ENCODE peak calls at places on chromosomes 4 and X, in seven cellular contexts. S is stimulated activated CD8-positive, alpha-beta memory T cell treated with anti-CD3 and anti-CD28 coated beads, Interleukin-4, amount 100 ng/mL, for 1 hour; M is OCI-LY7; R is activated naive CD8-positive, alpha-beta T cell treated with anti-CD3 and anti-CD28 coated beads, Interleukin-2, amount 50 U/mL, for 24 hours; W is foreskin melanocyte; F is AG09319; J is glutamatergic neuron. L is an unnamed sample.

GRCh38 chr4:147349199-147349598 is 131.7 kb upstream of the EDNRA start:
- DNase-seq in S (no peak), M (no peak), R (no peak), W (no peak), F (no peak), J (no peak), L (no peak)

GRCh38 chr4:38287090-38287843 is 327.1 kb downstream of the PTTG2 start:
- DNase-seq in S (no peak), M (no peak), R (no peak), W (no peak), F (no peak), J (no peak), L (no peak)

GRCh38 chrX:112800901-112801775 is 39.5 kb downstream of the AMOT start:
- DNase-seq in S (no peak), M (no peak), R (no peak), W (peak; percentile 40), F (no peak), J (no peak), L (no peak)

GRCh38 chrX:9122504-9123245 is 88.7 kb upstream of the FAM9B start:
- DNase-seq in S (no peak), M (no peak), R (no peak), W (peak; percentile 22), F (no peak), J (no peak), L (no peak)

GRCh38 chr4:185142911-185143595 is at the start of gene SLC25A4:
- DNase-seq in S (peak; percentile 78), M (peak; percentile 93), R (peak; percentile 92), W (peak; percentile 68), F (peak; percentile 32), J (peak; percentile 95), L (peak; percentile 22)

GRCh38 chr4:2412534-2412884 is 5.9 kb downstream of the ZFYVE28 start:
- DNase-seq in S (peak; percentile 41), M (peak; percentile 20), R (peak; percentile 50), W (no peak), F (no peak), J (no peak), L (no peak)

GRCh38 chrX:38220936-38221386 is 290 bp upstream of the SRPX start:
- DNase-seq in S (no peak), M (no peak), R (no peak), W (peak; percentile 58), F (no peak), J (no peak), L (no peak)

GRCh38 chr4:79863333-79863732 is 209.7 kb downstream of the ANTXR2 start:
- DNase-seq in S (no peak), M (no peak), R (no peak), W (no peak), F (no peak), J (no peak), L (no peak)

GRCh38 chr4:177393236-177393635 is 49.0 kb downstream of the AGA start:
- DNase-seq in S (no peak), M (no peak), R (peak; percentile 10), W (no peak), F (no peak), J (no peak), L (no peak)

GRCh38 chr4:140756292-140757219 is at the start of gene TBC1D9:
- DNase-seq in S (no peak), M (peak; percentile 75), R (peak; percentile 21), W (peak; percentile 65), F (no peak), J (peak; percentile 79), L (peak; percentile 34)

GRCh38 chr4:125021189-125021588 is 293.6 kb upstream of the FAT4 start:
- DNase-seq in S (no peak), M (no peak), R (no peak), W (no peak), F (no peak), J (no peak), L (no peak)

GRCh38 chrX:14923761-14924160 is 50.5 kb downstream of the MOSPD2 start:
- DNase-seq in S (no peak), M (no peak), R (no peak), W (no peak), F (no peak), J (no peak), L (no peak)

GRCh38 chr4:54586343-54586953 is 71.3 kb upstream of the KIT start:
- DNase-seq in S (no peak), M (no peak), R (no peak), W (peak; percentile 89), F (no peak), J (no peak), L (no peak)

GRCh38 chrX:49058794-49059193 is at the start of gene CCDC120:
- DNase-seq in S (no peak), M (no peak), R (no peak), W (no peak), F (no peak), J (no peak), L (no peak)

GRCh38 chr4:113153529-113154101 is 104.2 kb downstream of the ANK2 start:
- DNase-seq in S (no peak), M (no peak), R (no peak), W (no peak), F (no peak), J (no peak), L (no peak)

GRCh38 chr4:151324449-151325319 is 721 bp downstream of the SH3D19 start:
- DNase-seq in S (no peak), M (no peak), R (peak; percentile 33), W (no peak), F (no peak), J (peak; percentile 32), L (peak; percentile 47)

GRCh38 chr4:150366487-150366999 is 215.4 kb upstream of the MAB21L2 start:
- DNase-seq in S (no peak), M (no peak), R (no peak), W (no peak), F (no peak), J (peak; percentile 34), L (no peak)

GRCh38 chr4:932713-933070 is 432 bp downstream of the TMEM175 start:
- DNase-seq in S (no peak), M (no peak), R (no peak), W (no peak), F (no peak), J (peak; percentile 49), L (no peak)

GRCh38 chr4:141430686-141431085 is 205.7 kb upstream of the IL15 start:
- DNase-seq in S (no peak), M (no peak), R (no peak), W (no peak), F (no peak), J (no peak), L (no peak)

GRCh38 chrX:43805579-43805978 is 76.7 kb downstream of the MAOB start:
- DNase-seq in S (no peak), M (no peak), R (no peak), W (no peak), F (no peak), J (no peak), L (no peak)

GRCh38 chr4:99179626-99180025 is 35.5 kb upstream of the ADH4 start:
- DNase-seq in S (no peak), M (no peak), R (no peak), W (no peak), F (no peak), J (no peak), L (no peak)

GRCh38 chrX:1207496-1208025 is 4.9 kb downstream of the CRLF2 start:
- DNase-seq in S (no peak), M (no peak), R (no peak), W (no peak), F (no peak), J (no peak), L (no peak)

GRCh38 chrX:113192418-113192817 is 351.8 kb upstream of the AMOT start:
- DNase-seq in S (no peak), M (no peak), R (no peak), W (no peak), F (no peak), J (no peak), L (no peak)

GRCh38 chr4:137536789-137537561 is 4.7 kb upstream of the PCDH18 start:
- DNase-seq in S (no peak), M (no peak), R (no peak), W (no peak), F (no peak), J (no peak), L (no peak)

GRCh38 chr4:74327751-74328150 is 19.5 kb downstream of the EPGN start:
- DNase-seq in S (no peak), M (no peak), R (no peak), W (no peak), F (no peak), J (no peak), L (no peak)

GRCh38 chr4:17544205-17544604 is 29.2 kb downstream of the CLRN2 start:
- DNase-seq in S (no peak), M (no peak), R (no peak), W (peak; percentile 68), F (no peak), J (peak; percentile 30), L (no peak)